ENCODE peak calls at places on chromosome 21, in four cellular contexts. One of them, this sample, is unnamed.

GRCh38 chr21:38819719-38820147 is 14.0 kb downstream of the ETS2 start:
- DNase-seq in activated CD8-positive, alpha-beta memory T cell treated with anti-CD3 and anti-CD28 coated beads, Interleukin-2, amount 50 U/mL, for 48 hours: no peak
- DNase-seq in stimulated activated CD8-positive, alpha-beta memory T cell treated with anti-CD3 and anti-CD28 coated beads, Interleukin-7, amount 100 ng/mL, for 4 hours: no peak
- DNase-seq in K562: no peak
- DNase-seq in this sample: no peak

GRCh38 chr21:35651166-35651565 is 409.2 kb downstream of the SETD4 start:
- DNase-seq in K562: no peak
- DNase-seq in activated CD8-positive, alpha-beta memory T cell treated with anti-CD3 and anti-CD28 coated beads, Interleukin-2, amount 50 U/mL, for 48 hours: no peak
- DNase-seq in stimulated activated CD8-positive, alpha-beta memory T cell treated with anti-CD3 and anti-CD28 coated beads, Interleukin-7, amount 100 ng/mL, for 4 hours: no peak
- DNase-seq in this sample: no peak

GRCh38 chr21:34501716-34502115 is 10.3 kb downstream of the KCNE1 start:
- DNase-seq in K562: no peak
- DNase-seq in stimulated activated CD8-positive, alpha-beta memory T cell treated with anti-CD3 and anti-CD28 coated beads, Interleukin-7, amount 100 ng/mL, for 4 hours: no peak
- DNase-seq in activated CD8-positive, alpha-beta memory T cell treated with anti-CD3 and anti-CD28 coated beads, Interleukin-2, amount 50 U/mL, for 48 hours: no peak
- DNase-seq in this sample: no peak

GRCh38 chr21:32776743-32777142 is 5.2 kb upstream of the PAXBP1 start:
- DNase-seq in K562: no peak
- DNase-seq in stimulated activated CD8-positive, alpha-beta memory T cell treated with anti-CD3 and anti-CD28 coated beads, Interleukin-7, amount 100 ng/mL, for 4 hours: no peak
- DNase-seq in activated CD8-positive, alpha-beta memory T cell treated with anti-CD3 and anti-CD28 coated beads, Interleukin-2, amount 50 U/mL, for 48 hours: no peak
- DNase-seq in this sample: no peak

GRCh38 chr21:36257657-36258056 is 62.3 kb upstream of the MORC3 start:
- DNase-seq in activated CD8-positive, alpha-beta memory T cell treated with anti-CD3 and anti-CD28 coated beads, Interleukin-2, amount 50 U/mL, for 48 hours: no peak
- DNase-seq in stimulated activated CD8-positive, alpha-beta memory T cell treated with anti-CD3 and anti-CD28 coated beads, Interleukin-7, amount 100 ng/mL, for 4 hours: no peak
- DNase-seq in K562: no peak
- DNase-seq in this sample: no peak

GRCh38 chr21:41834252-41834925 is 44.8 kb downstream of the PRDM15 start:
- DNase-seq in activated CD8-positive, alpha-beta memory T cell treated with anti-CD3 and anti-CD28 coated beads, Interleukin-2, amount 50 U/mL, for 48 hours: no peak
- DNase-seq in K562: no peak
- DNase-seq in stimulated activated CD8-positive, alpha-beta memory T cell treated with anti-CD3 and anti-CD28 coated beads, Interleukin-7, amount 100 ng/mL, for 4 hours: no peak
- DNase-seq in this sample: no peak

GRCh38 chr21:16419188-16419874 is 689.5 kb downstream of the USP25 start:
- DNase-seq in K562: no peak
- DNase-seq in activated CD8-positive, alpha-beta memory T cell treated with anti-CD3 and anti-CD28 coated beads, Interleukin-2, amount 50 U/mL, for 48 hours: no peak
- DNase-seq in stimulated activated CD8-positive, alpha-beta memory T cell treated with anti-CD3 and anti-CD28 coated beads, Interleukin-7, amount 100 ng/mL, for 4 hours: no peak
- DNase-seq in this sample: no peak

GRCh38 chr21:34100337-34100736 is 27.0 kb downstream of the MRPS6 start:
- DNase-seq in activated CD8-positive, alpha-beta memory T cell treated with anti-CD3 and anti-CD28 coated beads, Interleukin-2, amount 50 U/mL, for 48 hours: no peak
- DNase-seq in stimulated activated CD8-positive, alpha-beta memory T cell treated with anti-CD3 and anti-CD28 coated beads, Interleukin-7, amount 100 ng/mL, for 4 hours: no peak
- DNase-seq in K562: no peak
- DNase-seq in this sample: no peak

GRCh38 chr21:35932232-35932911 is 128.0 kb downstream of the SETD4 start:
- DNase-seq in stimulated activated CD8-positive, alpha-beta memory T cell treated with anti-CD3 and anti-CD28 coated beads, Interleukin-7, amount 100 ng/mL, for 4 hours: no peak
- DNase-seq in K562: no peak
- DNase-seq in activated CD8-positive, alpha-beta memory T cell treated with anti-CD3 and anti-CD28 coated beads, Interleukin-2, amount 50 U/mL, for 48 hours: no peak
- DNase-seq in this sample: no peak

GRCh38 chr21:45364464-45365185 is 40.3 kb upstream of the COL18A1 start:
- DNase-seq in K562: no peak
- DNase-seq in stimulated activated CD8-positive, alpha-beta memory T cell treated with anti-CD3 and anti-CD28 coated beads, Interleukin-7, amount 100 ng/mL, for 4 hours: no peak
- DNase-seq in activated CD8-positive, alpha-beta memory T cell treated with anti-CD3 and anti-CD28 coated beads, Interleukin-2, amount 50 U/mL, for 48 hours: no peak
- DNase-seq in this sample: no peak

GRCh38 chr21:33949516-33950424 is 34.2 kb upstream of the ATP5PO start:
- DNase-seq in activated CD8-positive, alpha-beta memory T cell treated with anti-CD3 and anti-CD28 coated beads, Interleukin-2, amount 50 U/mL, for 48 hours: peak; percentile 79
- DNase-seq in K562: no peak
- DNase-seq in stimulated activated CD8-positive, alpha-beta memory T cell treated with anti-CD3 and anti-CD28 coated beads, Interleukin-7, amount 100 ng/mL, for 4 hours: peak; percentile 35
- DNase-seq in this sample: no peak

GRCh38 chr21:45572231-45572630 is 30.0 kb upstream of the SLC19A1 start:
- DNase-seq in stimulated activated CD8-positive, alpha-beta memory T cell treated with anti-CD3 and anti-CD28 coated beads, Interleukin-7, amount 100 ng/mL, for 4 hours: no peak
- DNase-seq in activated CD8-positive, alpha-beta memory T cell treated with anti-CD3 and anti-CD28 coated beads, Interleukin-2, amount 50 U/mL, for 48 hours: no peak
- DNase-seq in K562: no peak
- DNase-seq in this sample: no peak

GRCh38 chr21:44927587-44928461 is 7.1 kb upstream of the ITGB2 start:
- DNase-seq in stimulated activated CD8-positive, alpha-beta memory T cell treated with anti-CD3 and anti-CD28 coated beads, Interleukin-7, amount 100 ng/mL, for 4 hours: peak; percentile 95
- DNase-seq in K562: peak; percentile 62
- DNase-seq in activated CD8-positive, alpha-beta memory T cell treated with anti-CD3 and anti-CD28 coated beads, Interleukin-2, amount 50 U/mL, for 48 hours: peak; percentile 88
- DNase-seq in this sample: no peak

GRCh38 chr21:44898851-44899767 is 21.6 kb downstream of the ITGB2 start:
- DNase-seq in stimulated activated CD8-positive, alpha-beta memory T cell treated with anti-CD3 and anti-CD28 coated beads, Interleukin-7, amount 100 ng/mL, for 4 hours: no peak
- DNase-seq in activated CD8-positive, alpha-beta memory T cell treated with anti-CD3 and anti-CD28 coated beads, Interleukin-2, amount 50 U/mL, for 48 hours: no peak
- DNase-seq in K562: no peak
- DNase-seq in this sample: no peak

GRCh38 chr21:41634858-41635257 is 126.9 kb upstream of the TMPRSS2 start:
- DNase-seq in activated CD8-positive, alpha-beta memory T cell treated with anti-CD3 and anti-CD28 coated beads, Interleukin-2, amount 50 U/mL, for 48 hours: no peak
- DNase-seq in K562: no peak
- DNase-seq in stimulated activated CD8-positive, alpha-beta memory T cell treated with anti-CD3 and anti-CD28 coated beads, Interleukin-7, amount 100 ng/mL, for 4 hours: no peak
- DNase-seq in this sample: no peak

GRCh38 chr21:42674351-42674940 is 21.0 kb downstream of the PDE9A start:
- DNase-seq in activated CD8-positive, alpha-beta memory T cell treated with anti-CD3 and anti-CD28 coated beads, Interleukin-2, amount 50 U/mL, for 48 hours: no peak
- DNase-seq in stimulated activated CD8-positive, alpha-beta memory T cell treated with anti-CD3 and anti-CD28 coated beads, Interleukin-7, amount 100 ng/mL, for 4 hours: no peak
- DNase-seq in K562: peak; percentile 63
- DNase-seq in this sample: peak; percentile 79

GRCh38 chr21:43919871-43920801 is 55.1 kb downstream of the AGPAT3 start:
- DNase-seq in stimulated activated CD8-positive, alpha-beta memory T cell treated with anti-CD3 and anti-CD28 coated beads, Interleukin-7, amount 100 ng/mL, for 4 hours: no peak
- DNase-seq in K562: no peak
- DNase-seq in activated CD8-positive, alpha-beta memory T cell treated with anti-CD3 and anti-CD28 coated beads, Interleukin-2, amount 50 U/mL, for 48 hours: no peak
- DNase-seq in this sample: no peak

GRCh38 chr21:37204580-37204979 is 62.6 kb downstream of the VPS26C start:
- DNase-seq in K562: no peak
- DNase-seq in activated CD8-positive, alpha-beta memory T cell treated with anti-CD3 and anti-CD28 coated beads, Interleukin-2, amount 50 U/mL, for 48 hours: no peak
- DNase-seq in stimulated activated CD8-positive, alpha-beta memory T cell treated with anti-CD3 and anti-CD28 coated beads, Interleukin-7, amount 100 ng/mL, for 4 hours: no peak
- DNase-seq in this sample: no peak

GRCh38 chr21:20418353-20418752 is 579.9 kb upstream of the NCAM2 start:
- DNase-seq in activated CD8-positive, alpha-beta memory T cell treated with anti-CD3 and anti-CD28 coated beads, Interleukin-2, amount 50 U/mL, for 48 hours: no peak
- DNase-seq in stimulated activated CD8-positive, alpha-beta memory T cell treated with anti-CD3 and anti-CD28 coated beads, Interleukin-7, amount 100 ng/mL, for 4 hours: no peak
- DNase-seq in K562: no peak
- DNase-seq in this sample: no peak

GRCh38 chr21:38244885-38245869 is 11.6 kb upstream of the KCNJ15 start:
- DNase-seq in activated CD8-positive, alpha-beta memory T cell treated with anti-CD3 and anti-CD28 coated beads, Interleukin-2, amount 50 U/mL, for 48 hours: peak; percentile 69
- DNase-seq in stimulated activated CD8-positive, alpha-beta memory T cell treated with anti-CD3 and anti-CD28 coated beads, Interleukin-7, amount 100 ng/mL, for 4 hours: peak; percentile 46
- DNase-seq in K562: no peak
- DNase-seq in this sample: no peak

GRCh38 chr21:28444131-28444530 is 548.5 kb downstream of the LTN1 start:
- DNase-seq in K562: no peak
- DNase-seq in stimulated activated CD8-positive, alpha-beta memory T cell treated with anti-CD3 and anti-CD28 coated beads, Interleukin-7, amount 100 ng/mL, for 4 hours: no peak
- DNase-seq in activated CD8-positive, alpha-beta memory T cell treated with anti-CD3 and anti-CD28 coated beads, Interleukin-2, amount 50 U/mL, for 48 hours: no peak
- DNase-seq in this sample: no peak

GRCh38 chr21:33369586-33369985 is 33.6 kb upstream of the IFNGR2 start:
- DNase-seq in stimulated activated CD8-positive, alpha-beta memory T cell treated with anti-CD3 and anti-CD28 coated beads, Interleukin-7, amount 100 ng/mL, for 4 hours: no peak
- DNase-seq in activated CD8-positive, alpha-beta memory T cell treated with anti-CD3 and anti-CD28 coated beads, Interleukin-2, amount 50 U/mL, for 48 hours: peak; percentile 25
- DNase-seq in K562: no peak
- DNase-seq in this sample: no peak

GRCh38 chr21:42495765-42496119 is 282 bp downstream of the RSPH1 start:
- DNase-seq in K562: no peak
- DNase-seq in stimulated activated CD8-positive, alpha-beta memory T cell treated with anti-CD3 and anti-CD28 coated beads, Interleukin-7, amount 100 ng/mL, for 4 hours: no peak
- DNase-seq in activated CD8-positive, alpha-beta memory T cell treated with anti-CD3 and anti-CD28 coated beads, Interleukin-2, amount 50 U/mL, for 48 hours: no peak
- DNase-seq in this sample: no peak

GRCh38 chr21:31282095-31282709 is 61.9 kb downstream of the TIAM1 start:
- DNase-seq in activated CD8-positive, alpha-beta memory T cell treated with anti-CD3 and anti-CD28 coated beads, Interleukin-2, amount 50 U/mL, for 48 hours: no peak
- DNase-seq in stimulated activated CD8-positive, alpha-beta memory T cell treated with anti-CD3 and anti-CD28 coated beads, Interleukin-7, amount 100 ng/mL, for 4 hours: no peak
- DNase-seq in K562: peak; percentile 40
- DNase-seq in this sample: no peak

GRCh38 chr21:29082416-29082815 is 9.0 kb upstream of the CCT8 start:
- DNase-seq in stimulated activated CD8-positive, alpha-beta memory T cell treated with anti-CD3 and anti-CD28 coated beads, Interleukin-7, amount 100 ng/mL, for 4 hours: no peak
- DNase-seq in K562: no peak
- DNase-seq in activated CD8-positive, alpha-beta memory T cell treated with anti-CD3 and anti-CD28 coated beads, Interleukin-2, amount 50 U/mL, for 48 hours: no peak
- DNase-seq in this sample: no peak

GRCh38 chr21:34949045-34949444 is 100.1 kb downstream of the RUNX1 start:
- DNase-seq in stimulated activated CD8-positive, alpha-beta memory T cell treated with anti-CD3 and anti-CD28 coated beads, Interleukin-7, amount 100 ng/mL, for 4 hours: no peak
- DNase-seq in K562: no peak
- DNase-seq in activated CD8-positive, alpha-beta memory T cell treated with anti-CD3 and anti-CD28 coated beads, Interleukin-2, amount 50 U/mL, for 48 hours: no peak
- DNase-seq in this sample: no peak

GRCh38 chr21:46020581-46020980 is 39.0 kb downstream of the COL6A1 start:
- DNase-seq in stimulated activated CD8-positive, alpha-beta memory T cell treated with anti-CD3 and anti-CD28 coated beads, Interleukin-7, amount 100 ng/mL, for 4 hours: no peak
- DNase-seq in K562: no peak
- DNase-seq in activated CD8-positive, alpha-beta memory T cell treated with anti-CD3 and anti-CD28 coated beads, Interleukin-2, amount 50 U/mL, for 48 hours: no peak
- DNase-seq in this sample: no peak

GRCh38 chr21:40714516-40714915 is 132.4 kb downstream of the DSCAM start:
- DNase-seq in stimulated activated CD8-positive, alpha-beta memory T cell treated with anti-CD3 and anti-CD28 coated beads, Interleukin-7, amount 100 ng/mL, for 4 hours: no peak
- DNase-seq in activated CD8-positive, alpha-beta memory T cell treated with anti-CD3 and anti-CD28 coated beads, Interleukin-2, amount 50 U/mL, for 48 hours: no peak
- DNase-seq in K562: no peak
- DNase-seq in this sample: no peak